ENCODE peak calls at places on chromosomes 7 and 10, in seven cellular contexts. E, R, S, M, T, Y and V are unnamed samples.

GRCh38 chr7:108109216-108109908 is 20.8 kb downstream of the LAMB4 start:
- DNase-seq in E (peak), Y (no peak), M (no peak), S (peak), T (no peak), R (no peak), V (peak)

GRCh38 chr10:971613-972012 is 16.6 kb upstream of the GTPBP4 start:
- DNase-seq in S (no peak), T (no peak), M (no peak), E (no peak), Y (no peak), R (peak), V (no peak)

GRCh38 chr10:96703358-96703757 is 17.0 kb downstream of the PIK3AP1 start:
- DNase-seq in Y (no peak), E (no peak), R (no peak), T (no peak), M (no peak), S (no peak), V (no peak)

GRCh38 chr7:132655071-132655761 is 78.9 kb upstream of the PLXNA4 start:
- DNase-seq in E (no peak), S (no peak), M (no peak), T (peak), Y (peak), R (peak), V (peak)

GRCh38 chr10:19164461-19164860 is 115.9 kb downstream of the MALRD1 start:
- DNase-seq in T (no peak), M (no peak), Y (no peak), S (no peak), E (no peak), R (no peak), V (no peak)

GRCh38 chr7:5424689-5425506 is 1.3 kb upstream of the TNRC18 start:
- DNase-seq in S (peak), Y (peak), T (peak), E (no peak), R (peak), M (no peak), V (peak)

GRCh38 chr10:103660364-103661197 is 167.1 kb downstream of the NEURL1 start:
- DNase-seq in M (no peak), T (peak), S (peak), R (no peak), E (peak), Y (peak), V (peak)

GRCh38 chr10:52939894-52940293 is 167.3 kb upstream of the MBL2 start:
- DNase-seq in Y (no peak), E (no peak), M (no peak), R (no peak), T (no peak), S (no peak), V (no peak)

GRCh38 chr10:8778713-8779112 is 724.2 kb downstream of the GATA3 start:
- DNase-seq in E (no peak), Y (no peak), S (peak), M (no peak), R (no peak), T (no peak), V (no peak)

GRCh38 chr10:79158402-79159097 is 89.8 kb downstream of the ZMIZ1 start:
- DNase-seq in T (no peak), R (no peak), E (no peak), M (no peak), S (no peak), Y (no peak), V (no peak)

GRCh38 chr10:36452851-36453250 is 672.5 kb upstream of the ANKRD30A start:
- DNase-seq in R (no peak), E (no peak), T (no peak), M (no peak), S (no peak), Y (no peak), V (no peak)

GRCh38 chr10:58457761-58458616 is 54.7 kb upstream of the BICC1 start:
- DNase-seq in E (no peak), S (no peak), M (no peak), Y (no peak), T (peak), R (peak), V (no peak)

DNA sequence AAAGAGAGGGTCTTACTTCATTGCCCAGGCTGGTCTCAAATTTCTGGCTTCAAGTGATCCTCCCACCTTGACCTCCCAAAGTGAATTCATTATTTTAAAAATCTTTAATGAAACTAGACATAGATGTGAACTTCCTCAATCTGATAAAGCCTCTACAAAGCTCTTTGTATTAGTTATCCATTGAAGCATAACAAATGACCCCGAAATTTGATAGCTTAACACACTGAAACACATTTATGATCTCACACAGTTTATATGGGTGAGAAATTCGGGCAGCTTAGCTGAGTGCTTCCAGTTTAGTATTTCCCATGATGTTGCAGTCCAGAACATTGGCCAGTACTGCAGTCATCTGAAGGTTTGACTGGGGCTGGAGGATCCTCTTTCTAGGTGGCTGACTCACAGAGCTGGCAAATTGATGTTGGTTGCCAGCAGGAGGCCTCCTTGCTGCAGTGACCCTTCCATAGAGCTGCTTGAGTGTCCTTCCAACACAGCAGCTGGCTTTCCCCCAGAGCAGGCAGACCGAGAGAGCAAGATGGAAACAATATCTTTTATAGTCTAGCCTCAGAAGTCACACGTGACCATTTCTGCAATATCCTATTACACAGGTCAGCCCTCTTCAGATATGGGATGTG is 16.6 kb upstream of the WNT8B start:
- DNase-seq in T (no peak), E (no peak), M (no peak), S (no peak), Y (no peak), R (no peak), V (no peak)
- TF ChIP-seq CTCF in T (no peak), E (no peak), M (no peak), S (no peak), Y (no peak), R (no peak), V (no peak)

DNA sequence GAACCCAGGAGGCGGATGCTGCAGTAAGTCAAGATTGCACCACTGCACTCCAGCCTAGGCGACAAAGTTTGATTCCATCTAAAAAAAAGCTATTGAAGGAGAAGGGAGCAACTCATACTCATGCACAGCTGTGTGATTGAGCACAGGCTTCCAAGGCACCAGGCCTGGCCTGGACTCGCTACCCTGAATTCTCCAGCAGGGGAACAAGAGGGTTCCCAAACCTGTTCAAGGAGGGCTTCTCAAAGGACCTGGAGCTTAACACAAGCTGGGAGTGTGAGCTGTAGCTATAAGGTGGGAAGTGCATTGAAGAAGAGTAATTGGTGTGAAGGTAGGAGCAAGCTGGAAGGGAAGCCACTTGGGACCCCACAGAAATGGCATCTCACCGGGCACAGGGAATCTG is 15.1 kb upstream of the DDIT4 start:
- DNase-seq in S (no peak), Y (no peak), R (no peak), M (no peak), E (no peak), T (no peak), V (no peak)
- TF ChIP-seq CTCF in S (peak), Y (no peak), R (no peak), M (no peak), E (no peak), T (no peak), V (no peak)

GRCh38 chr7:156109076-156109475 is 296.8 kb upstream of the SHH start:
- DNase-seq in S (no peak), M (no peak), R (no peak), Y (no peak), T (no peak), E (no peak), V (no peak)
- TF ChIP-seq CTCF in S (no peak), M (no peak), R (no peak), Y (no peak), T (no peak), E (no peak), V (no peak)

DNA sequence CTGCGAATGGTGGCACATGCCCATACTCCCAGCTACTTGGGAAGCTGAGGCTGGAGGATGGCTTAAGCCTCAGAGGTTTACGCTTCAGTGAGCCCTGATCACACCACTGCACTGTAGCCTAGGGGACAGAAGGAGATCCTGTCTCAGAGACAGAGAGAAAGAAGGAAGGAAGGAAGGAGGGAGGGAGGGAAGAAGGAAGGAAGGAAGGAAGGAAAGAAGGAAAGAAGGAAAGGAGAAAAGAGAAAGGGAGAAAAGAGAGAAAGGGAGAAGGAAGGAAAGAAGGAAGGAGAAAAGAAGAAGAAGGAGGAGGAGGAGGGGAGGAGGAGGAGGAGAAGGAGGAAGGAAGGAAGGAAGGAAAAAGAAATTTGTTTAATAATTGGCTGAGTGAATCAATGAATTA is 13.0 kb upstream of the SAR1A start:
- DNase-seq in T (no peak), M (no peak), E (no peak), Y (no peak), S (no peak), R (no peak), V (no peak)
- TF ChIP-seq CTCF in T (no peak), M (no peak), E (no peak), Y (no peak), S (no peak), R (no peak), V (no peak)

DNA sequence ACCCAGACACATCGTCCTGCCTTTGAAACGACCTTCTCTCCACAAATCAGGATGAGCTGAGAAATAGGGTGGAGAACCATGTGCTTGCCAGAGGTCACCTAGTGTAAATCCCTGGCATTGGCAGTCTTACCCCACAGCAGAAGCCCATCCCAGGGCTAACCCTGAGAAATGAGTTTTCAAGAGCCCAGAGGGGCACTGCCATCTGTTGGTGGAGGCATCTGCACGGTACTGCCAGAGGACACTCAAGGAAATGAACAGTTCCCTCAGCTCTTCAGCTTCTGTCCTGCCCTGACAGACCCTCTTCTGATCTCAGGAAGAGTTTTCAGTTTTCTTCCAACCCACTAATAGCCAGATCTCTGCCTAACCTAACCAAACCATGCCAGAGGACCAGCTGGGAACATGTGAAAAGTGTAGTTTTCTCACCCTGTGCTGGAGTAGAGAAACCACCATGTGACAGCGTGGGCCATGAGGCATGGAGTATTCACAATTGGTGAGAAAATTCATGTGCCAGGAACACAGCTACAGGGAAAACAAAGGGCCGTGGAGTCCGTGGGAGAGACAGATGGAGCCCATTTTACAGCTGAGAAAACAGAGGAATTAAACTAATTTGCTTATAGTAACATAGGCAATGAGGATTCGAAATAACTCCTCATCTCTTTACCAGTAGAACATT is 37.7 kb upstream of the ITPRID1 start:
- DNase-seq in S (peak), E (no peak), M (no peak), Y (no peak), T (no peak), R (no peak), V (no peak)
- TF ChIP-seq CTCF in S (peak), E (no peak), M (no peak), Y (no peak), T (no peak), R (no peak), V (no peak)